ENCODE peak calls at places on chromosomes 4 and X, in four cellular contexts. One of them, this sample, is unnamed.

GRCh38 chrX:117274943-117275342 is 812.2 kb upstream of the CT83 start:
- DNase-seq in cardiac fibroblast: no peak
- DNase-seq in pulmonary artery endothelial cell: no peak
- DNase-seq in A549: no peak
- DNase-seq in this sample: no peak

GRCh38 chr4:71583971-71584370 is 199.9 kb downstream of the GC start:
- DNase-seq in cardiac fibroblast: no peak
- DNase-seq in pulmonary artery endothelial cell: no peak
- DNase-seq in A549: no peak
- DNase-seq in this sample: no peak

GRCh38 chr4:85448880-85449763 is 25.8 kb upstream of the ARHGAP24 start:
- DNase-seq in cardiac fibroblast: no peak
- DNase-seq in pulmonary artery endothelial cell: no peak
- DNase-seq in A549: no peak
- DNase-seq in this sample: peak; percentile 19

GRCh38 chr4:157706134-157706533 is 466.7 kb downstream of the GASK1B start:
- DNase-seq in cardiac fibroblast: no peak
- DNase-seq in pulmonary artery endothelial cell: no peak
- DNase-seq in A549: no peak
- DNase-seq in this sample: no peak

GRCh38 chr4:145324161-145324560 is 143.8 kb upstream of the OTUD4 start:
- DNase-seq in cardiac fibroblast: no peak
- DNase-seq in pulmonary artery endothelial cell: no peak
- DNase-seq in A549: no peak
- DNase-seq in this sample: no peak

GRCh38 chrX:136310411-136310810 is 9.6 kb downstream of the ADGRG4 start:
- DNase-seq in cardiac fibroblast: no peak
- DNase-seq in pulmonary artery endothelial cell: no peak
- DNase-seq in A549: peak; percentile 2
- DNase-seq in this sample: peak; percentile 46

GRCh38 chrX:106220177-106220576 is 52.1 kb downstream of the PWWP3B start:
- DNase-seq in cardiac fibroblast: peak; percentile 6
- DNase-seq in pulmonary artery endothelial cell: no peak
- DNase-seq in A549: no peak
- DNase-seq in this sample: no peak

GRCh38 chr4:188015025-188015778 is 19.6 kb downstream of the ZFP42 start:
- DNase-seq in cardiac fibroblast: peak; percentile 13
- DNase-seq in pulmonary artery endothelial cell: no peak
- DNase-seq in A549: peak; percentile 47
- DNase-seq in this sample: peak; percentile 29

GRCh38 chr4:163107754-163108153 is 58.9 kb downstream of the NAF1 start:
- DNase-seq in cardiac fibroblast: peak; percentile 28
- DNase-seq in pulmonary artery endothelial cell: no peak
- DNase-seq in A549: peak; percentile 2
- DNase-seq in this sample: peak; percentile 11

GRCh38 chr4:133233922-133234321 is 84.8 kb downstream of the PCDH10 start:
- DNase-seq in cardiac fibroblast: no peak
- DNase-seq in pulmonary artery endothelial cell: no peak
- DNase-seq in A549: no peak
- DNase-seq in this sample: no peak

GRCh38 chrX:68511255-68511654 is 12.4 kb downstream of the YIPF6 start:
- DNase-seq in cardiac fibroblast: peak; percentile 54
- DNase-seq in pulmonary artery endothelial cell: no peak
- DNase-seq in A549: peak; percentile 52
- DNase-seq in this sample: peak; percentile 26

GRCh38 chrX:18938710-18939109 is 45.2 kb downstream of the PHKA2 start:
- DNase-seq in cardiac fibroblast: no peak
- DNase-seq in pulmonary artery endothelial cell: no peak
- DNase-seq in A549: no peak
- DNase-seq in this sample: no peak

GRCh38 chr4:146132445-146132844 is 43.1 kb upstream of the LSM6 start:
- DNase-seq in cardiac fibroblast: no peak
- DNase-seq in pulmonary artery endothelial cell: no peak
- DNase-seq in A549: no peak
- DNase-seq in this sample: no peak

GRCh38 chr4:148300877-148301276 is 141.3 kb downstream of the NR3C2 start:
- DNase-seq in cardiac fibroblast: no peak
- DNase-seq in pulmonary artery endothelial cell: no peak
- DNase-seq in A549: no peak
- DNase-seq in this sample: no peak

GRCh38 chr4:83716874-83717273 is 181.0 kb downstream of the GPAT3 start:
- DNase-seq in cardiac fibroblast: peak; percentile 1
- DNase-seq in pulmonary artery endothelial cell: no peak
- DNase-seq in A549: no peak
- DNase-seq in this sample: peak; percentile 34

GRCh38 chrX:119688856-119689455 is 4.0 kb downstream of the SEPTIN6 start:
- DNase-seq in cardiac fibroblast: no peak
- DNase-seq in pulmonary artery endothelial cell: no peak
- DNase-seq in A549: no peak
- DNase-seq in this sample: no peak